ENCODE peak calls at places on chromosomes 12 and 14, in five cellular contexts. One of them, this sample, is unnamed.
A peak's percentile ranks its signal among the peaks of the same experiment; 100 is the strongest.

GRCh38 chr12:111444706-111445310 is 39.1 kb downstream of the SH2B3 start:
- DNase-seq in cardiac muscle cell: peak; percentile 61
- DNase-seq in substantia nigra: peak; percentile 69
- DNase-seq in tibial artery: peak; percentile 85
- DNase-seq in brain microvascular endothelial cell: no peak
- DNase-seq in this sample: no peak

GRCh38 chr12:54988402-54989054 is 4.0 kb upstream of the TESPA1 start:
- DNase-seq in cardiac muscle cell: no peak
- DNase-seq in substantia nigra: peak; percentile 84
- DNase-seq in tibial artery: no peak
- DNase-seq in brain microvascular endothelial cell: peak; percentile 14
- DNase-seq in this sample: peak; percentile 19

GRCh38 chr12:124565071-124565491 is 2.3 kb downstream of the NCOR2 start:
- DNase-seq in cardiac muscle cell: no peak
- DNase-seq in substantia nigra: peak; percentile 83
- DNase-seq in tibial artery: peak; percentile 83
- DNase-seq in brain microvascular endothelial cell: no peak
- DNase-seq in this sample: peak; percentile 39

GRCh38 chr12:6821271-6821673 is 349 bp upstream of the GPR162 start:
- DNase-seq in cardiac muscle cell: peak; percentile 86
- DNase-seq in substantia nigra: peak; percentile 71
- DNase-seq in tibial artery: no peak
- DNase-seq in brain microvascular endothelial cell: peak; percentile 56
- DNase-seq in this sample: peak; percentile 80

GRCh38 chr14:52080817-52081755 is 12.2 kb upstream of the NID2 start:
- DNase-seq in cardiac muscle cell: peak; percentile 43
- DNase-seq in substantia nigra: no peak
- DNase-seq in tibial artery: no peak
- DNase-seq in brain microvascular endothelial cell: peak; percentile 96
- DNase-seq in this sample: peak; percentile 92

GRCh38 chr12:82955020-82955419 is 268.3 kb downstream of the TMTC2 start:
- DNase-seq in cardiac muscle cell: no peak
- DNase-seq in substantia nigra: no peak
- DNase-seq in tibial artery: no peak
- DNase-seq in brain microvascular endothelial cell: no peak
- DNase-seq in this sample: no peak

GRCh38 chr14:48473944-48474343 is 798.5 kb upstream of the MDGA2 start:
- DNase-seq in cardiac muscle cell: no peak
- DNase-seq in substantia nigra: no peak
- DNase-seq in tibial artery: no peak
- DNase-seq in brain microvascular endothelial cell: no peak
- DNase-seq in this sample: no peak

GRCh38 chr14:100736269-100737180 is 9.8 kb downstream of the DLK1 start:
- DNase-seq in cardiac muscle cell: no peak
- DNase-seq in substantia nigra: no peak
- DNase-seq in tibial artery: peak; percentile 50
- DNase-seq in brain microvascular endothelial cell: no peak
- DNase-seq in this sample: no peak

GRCh38 chr12:67578976-67579661 is 69.4 kb upstream of the DYRK2 start:
- DNase-seq in cardiac muscle cell: no peak
- DNase-seq in substantia nigra: no peak
- DNase-seq in tibial artery: no peak
- DNase-seq in brain microvascular endothelial cell: no peak
- DNase-seq in this sample: no peak

GRCh38 chr14:57346741-57347140 is 43.6 kb upstream of the NAA30 start:
- DNase-seq in cardiac muscle cell: no peak
- DNase-seq in substantia nigra: no peak
- DNase-seq in tibial artery: no peak
- DNase-seq in brain microvascular endothelial cell: no peak
- DNase-seq in this sample: no peak

GRCh38 chr12:93336344-93336743 is 41.4 kb upstream of the NUDT4 start:
- DNase-seq in cardiac muscle cell: peak; percentile 85
- DNase-seq in substantia nigra: no peak
- DNase-seq in tibial artery: no peak
- DNase-seq in brain microvascular endothelial cell: peak; percentile 63
- DNase-seq in this sample: peak; percentile 68

GRCh38 chr14:103638594-103638993 is 9.6 kb downstream of the KLC1 start:
- DNase-seq in cardiac muscle cell: no peak
- DNase-seq in substantia nigra: no peak
- DNase-seq in tibial artery: no peak
- DNase-seq in brain microvascular endothelial cell: no peak
- DNase-seq in this sample: no peak

GRCh38 chr12:10595881-10596280 is 17.5 kb downstream of the MAGOHB start:
- DNase-seq in cardiac muscle cell: no peak
- DNase-seq in substantia nigra: no peak
- DNase-seq in tibial artery: no peak
- DNase-seq in brain microvascular endothelial cell: no peak
- DNase-seq in this sample: no peak

GRCh38 chr12:87216436-87216835 is 812.8 kb downstream of the C12orf50 start:
- DNase-seq in cardiac muscle cell: no peak
- DNase-seq in substantia nigra: no peak
- DNase-seq in tibial artery: no peak
- DNase-seq in brain microvascular endothelial cell: peak; percentile 25
- DNase-seq in this sample: peak; percentile 77

GRCh38 chr14:51651388-51652167 is at the start of gene FRMD6:
- DNase-seq in cardiac muscle cell: peak; percentile 95
- DNase-seq in substantia nigra: peak; percentile 89
- DNase-seq in tibial artery: peak; percentile 93
- DNase-seq in brain microvascular endothelial cell: peak; percentile 90
- DNase-seq in this sample: peak; percentile 90

GRCh38 chr12:2739832-2740641 is 54.7 kb upstream of the FKBP4 start:
- DNase-seq in cardiac muscle cell: peak; percentile 45
- DNase-seq in substantia nigra: no peak
- DNase-seq in tibial artery: no peak
- DNase-seq in brain microvascular endothelial cell: peak; percentile 30
- DNase-seq in this sample: peak; percentile 22

GRCh38 chr12:96404683-96405082 is 4.4 kb upstream of the CDK17 start:
- DNase-seq in cardiac muscle cell: no peak
- DNase-seq in substantia nigra: no peak
- DNase-seq in tibial artery: no peak
- DNase-seq in brain microvascular endothelial cell: no peak
- DNase-seq in this sample: peak; percentile 59

GRCh38 chr12:68781728-68782127 is 26.2 kb upstream of the MDM2 start:
- DNase-seq in cardiac muscle cell: no peak
- DNase-seq in substantia nigra: no peak
- DNase-seq in tibial artery: no peak
- DNase-seq in brain microvascular endothelial cell: no peak
- DNase-seq in this sample: no peak

GRCh38 chr14:101687756-101688546 is 73.6 kb upstream of the PPP2R5C start:
- DNase-seq in cardiac muscle cell: no peak
- DNase-seq in substantia nigra: no peak
- DNase-seq in tibial artery: no peak
- DNase-seq in brain microvascular endothelial cell: no peak
- DNase-seq in this sample: no peak

GRCh38 chr14:71206766-71207371 is 299.6 kb downstream of the PCNX1 start:
- DNase-seq in cardiac muscle cell: no peak
- DNase-seq in substantia nigra: peak; percentile 15
- DNase-seq in tibial artery: peak; percentile 90
- DNase-seq in brain microvascular endothelial cell: peak; percentile 80
- DNase-seq in this sample: peak; percentile 94

GRCh38 chr12:116901612-116902011 is 9.1 kb upstream of the FBXW8 start:
- DNase-seq in cardiac muscle cell: no peak
- DNase-seq in substantia nigra: no peak
- DNase-seq in tibial artery: no peak
- DNase-seq in brain microvascular endothelial cell: no peak
- DNase-seq in this sample: no peak

GRCh38 chr12:51269174-51270066 is 795 bp downstream of the SMAGP start:
- DNase-seq in cardiac muscle cell: peak; percentile 67
- DNase-seq in substantia nigra: peak; percentile 6
- DNase-seq in tibial artery: no peak
- DNase-seq in brain microvascular endothelial cell: no peak
- DNase-seq in this sample: peak; percentile 39

GRCh38 chr12:124399622-124400021 is 104.7 kb downstream of the RFLNA start:
- DNase-seq in cardiac muscle cell: no peak
- DNase-seq in substantia nigra: no peak
- DNase-seq in tibial artery: no peak
- DNase-seq in brain microvascular endothelial cell: no peak
- DNase-seq in this sample: no peak

GRCh38 chr14:96203635-96204034 is 1.0 kb upstream of the BDKRB2 start:
- DNase-seq in cardiac muscle cell: no peak
- DNase-seq in substantia nigra: no peak
- DNase-seq in tibial artery: no peak
- DNase-seq in brain microvascular endothelial cell: no peak
- DNase-seq in this sample: peak; percentile 25

GRCh38 chr12:2382391-2383155 is 329.8 kb downstream of the CACNA1C start:
- DNase-seq in cardiac muscle cell: no peak
- DNase-seq in substantia nigra: no peak
- DNase-seq in tibial artery: no peak
- DNase-seq in brain microvascular endothelial cell: peak; percentile 10
- DNase-seq in this sample: peak; percentile 20

GRCh38 chr12:67630373-67631088 is 18.0 kb upstream of the DYRK2 start:
- DNase-seq in cardiac muscle cell: no peak
- DNase-seq in substantia nigra: peak; percentile 26
- DNase-seq in tibial artery: no peak
- DNase-seq in brain microvascular endothelial cell: no peak
- DNase-seq in this sample: peak; percentile 3

GRCh38 chr14:91946313-91947195 is 940 bp downstream of the FBLN5 start:
- DNase-seq in cardiac muscle cell: no peak
- DNase-seq in substantia nigra: no peak
- DNase-seq in tibial artery: no peak
- DNase-seq in brain microvascular endothelial cell: no peak
- DNase-seq in this sample: peak; percentile 33

GRCh38 chr14:104373055-104373854 is 206.3 kb upstream of the C14orf180 start:
- DNase-seq in cardiac muscle cell: no peak
- DNase-seq in substantia nigra: no peak
- DNase-seq in tibial artery: no peak
- DNase-seq in brain microvascular endothelial cell: no peak
- DNase-seq in this sample: no peak

GRCh38 chr12:56338643-56339422 is at the start of gene IL23A:
- DNase-seq in cardiac muscle cell: no peak
- DNase-seq in substantia nigra: no peak
- DNase-seq in tibial artery: no peak
- DNase-seq in brain microvascular endothelial cell: no peak
- DNase-seq in this sample: no peak

GRCh38 chr12:109482894-109483293 is 5.5 kb downstream of the UBE3B start:
- DNase-seq in cardiac muscle cell: no peak
- DNase-seq in substantia nigra: no peak
- DNase-seq in tibial artery: no peak
- DNase-seq in brain microvascular endothelial cell: no peak
- DNase-seq in this sample: no peak

GRCh38 chr12:109482491-109482890 is 5.1 kb downstream of the UBE3B start:
- DNase-seq in cardiac muscle cell: no peak
- DNase-seq in substantia nigra: no peak
- DNase-seq in tibial artery: no peak
- DNase-seq in brain microvascular endothelial cell: no peak
- DNase-seq in this sample: no peak

GRCh38 chr12:109480356-109480755 is 2.9 kb downstream of the UBE3B start:
- DNase-seq in cardiac muscle cell: no peak
- DNase-seq in substantia nigra: no peak
- DNase-seq in tibial artery: no peak
- DNase-seq in brain microvascular endothelial cell: no peak
- DNase-seq in this sample: no peak

GRCh38 chr12:109483346-109483745 is 5.9 kb downstream of the UBE3B start:
- DNase-seq in cardiac muscle cell: no peak
- DNase-seq in substantia nigra: no peak
- DNase-seq in tibial artery: no peak
- DNase-seq in brain microvascular endothelial cell: no peak
- DNase-seq in this sample: no peak

GRCh38 chr12:109481863-109482262 is 4.4 kb downstream of the UBE3B start:
- DNase-seq in cardiac muscle cell: no peak
- DNase-seq in substantia nigra: no peak
- DNase-seq in tibial artery: no peak
- DNase-seq in brain microvascular endothelial cell: no peak
- DNase-seq in this sample: no peak
- H3K27ac ChIP-seq in cardiac muscle cell: no peak overlapping the region
- H3K27ac ChIP-seq in substantia nigra: no peak overlapping the region
- H3K27ac ChIP-seq in tibial artery: no peak overlapping the region
- H3K27ac ChIP-seq in brain microvascular endothelial cell: no peak overlapping the region
- H3K27ac ChIP-seq in this sample: no peak overlapping the region

DNA sequence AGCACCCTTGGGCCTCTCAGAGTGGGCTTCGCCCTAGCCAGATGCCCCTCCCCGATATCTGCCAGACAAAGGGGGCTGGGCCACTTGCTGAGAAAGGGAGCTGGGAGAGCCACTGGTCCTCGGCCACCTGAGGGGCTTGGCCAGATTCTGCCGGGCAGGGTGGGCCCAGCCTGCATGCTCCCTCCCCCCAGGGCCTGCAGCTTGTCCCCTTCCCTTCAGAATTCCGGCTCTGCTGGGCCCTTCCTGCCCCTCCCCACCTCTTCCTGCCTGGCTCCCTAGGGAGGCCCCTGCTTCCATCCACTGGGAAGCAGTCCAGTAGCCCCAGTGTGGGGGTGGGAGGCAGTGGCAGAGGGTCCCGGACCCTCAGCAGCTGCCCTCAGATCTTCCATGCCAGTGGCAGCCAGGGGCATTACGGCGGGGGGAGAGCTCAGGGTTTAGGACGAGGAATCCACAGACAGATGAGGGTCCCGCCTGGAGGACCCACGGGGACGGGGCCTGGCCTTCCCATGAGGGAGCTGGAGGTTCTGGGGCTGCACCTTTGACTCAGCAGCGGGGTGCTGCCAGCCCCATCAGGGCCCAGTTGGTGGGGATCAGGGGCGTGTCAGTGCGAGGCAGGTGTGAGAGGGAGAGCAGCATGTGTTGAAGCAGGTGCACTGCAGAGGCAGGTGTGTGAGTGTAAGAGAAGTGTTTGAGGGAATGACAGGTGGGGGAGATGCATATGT is 2.5 kb downstream of the CRIP2 start:
- DNase-seq in cardiac muscle cell: no peak
- DNase-seq in substantia nigra: no peak
- DNase-seq in tibial artery: no peak
- DNase-seq in brain microvascular endothelial cell: no peak
- DNase-seq in this sample: no peak
- H3K27ac ChIP-seq in cardiac muscle cell: peak overlapping the region; percentile 90
- H3K27ac ChIP-seq in substantia nigra: peak overlapping the region; percentile 85
- H3K27ac ChIP-seq in tibial artery: peak overlapping the region; percentile 98
- H3K27ac ChIP-seq in brain microvascular endothelial cell: no peak overlapping the region
- H3K27ac ChIP-seq in this sample: peak overlapping the region; percentile 87

GRCh38 chr12:128524439-128524838 is 257.5 kb downstream of the TMEM132C start:
- DNase-seq in cardiac muscle cell: no peak
- DNase-seq in substantia nigra: no peak
- DNase-seq in tibial artery: no peak
- DNase-seq in brain microvascular endothelial cell: no peak
- DNase-seq in this sample: no peak
- H3K27ac ChIP-seq in cardiac muscle cell: no peak overlapping the region
- H3K27ac ChIP-seq in substantia nigra: no peak overlapping the region
- H3K27ac ChIP-seq in tibial artery: no peak overlapping the region
- H3K27ac ChIP-seq in brain microvascular endothelial cell: no peak overlapping the region
- H3K27ac ChIP-seq in this sample: no peak overlapping the region

DNA sequence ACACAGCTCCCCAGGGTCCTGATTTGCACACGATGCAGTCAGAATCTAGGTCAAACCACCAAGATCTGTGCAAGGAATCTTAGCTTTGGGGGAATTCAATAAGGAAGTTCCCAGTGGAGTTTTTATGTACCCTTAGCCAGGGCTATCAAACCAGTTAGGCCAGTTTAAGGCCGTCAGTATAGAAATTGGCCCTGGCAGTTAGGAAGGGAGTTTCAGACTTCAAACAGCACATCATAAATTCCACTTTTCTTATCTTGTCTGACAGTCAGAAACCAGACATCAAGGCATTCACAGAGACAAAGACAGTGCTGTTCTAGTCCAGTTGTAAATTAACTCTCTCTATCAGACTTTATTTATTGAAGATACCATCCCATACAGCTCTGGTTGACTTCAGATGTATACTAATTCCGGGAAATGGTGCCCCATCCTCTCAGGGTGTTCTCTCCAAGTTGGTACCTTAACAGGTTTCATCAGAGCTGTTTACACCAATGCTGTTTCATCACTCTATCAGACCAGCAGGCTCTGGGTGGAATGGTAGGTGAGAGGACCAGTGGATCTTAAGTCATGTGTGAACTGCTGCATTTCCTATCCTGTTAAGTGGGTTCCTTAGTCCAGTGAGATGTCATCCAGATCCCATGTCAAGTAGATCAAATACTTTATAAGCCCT is 157.4 kb upstream of the ATF7IP start:
- DNase-seq in cardiac muscle cell: no peak
- DNase-seq in substantia nigra: no peak
- DNase-seq in tibial artery: no peak
- DNase-seq in brain microvascular endothelial cell: no peak
- DNase-seq in this sample: no peak
- H3K27ac ChIP-seq in cardiac muscle cell: no peak overlapping the region
- H3K27ac ChIP-seq in substantia nigra: no peak overlapping the region
- H3K27ac ChIP-seq in tibial artery: no peak overlapping the region
- H3K27ac ChIP-seq in brain microvascular endothelial cell: no peak overlapping the region
- H3K27ac ChIP-seq in this sample: no peak overlapping the region